ENCODE peak calls at places on chromosomes 4 and X, in eight cellular contexts. Y is A673; G is CD8-positive, alpha-beta T cell; I is tibial artery; E is mammary epithelial cell; M is dorsolateral prefrontal cortex; B is GM23338; A is stomach. S is an unnamed sample. For H3K27me3, the result is how much of the 10 kb centered on the place peaks cover.

GRCh38 chr4:105637409-105638258 is 70.9 kb downstream of the INTS12 start:
- DNase-seq in Y (peak), G (no peak), I (peak), E (no peak), M (peak), B (no peak), A (peak), S (peak)

GRCh38 chr4:72997409-72997808 is 72.1 kb downstream of the COX18 start:
- DNase-seq in Y (no peak), G (no peak), I (no peak), E (peak), M (no peak), B (no peak), A (no peak), S (no peak)

GRCh38 chr4:101597204-101597603 is 193.3 kb upstream of the BANK1 start:
- DNase-seq in Y (peak), G (peak), I (no peak), E (no peak), M (no peak), B (peak), A (no peak), S (no peak)

GRCh38 chr4:77956917-77957316 is 94.3 kb downstream of the MRPL1 start:
- DNase-seq in Y (no peak), G (no peak), I (no peak), E (no peak), M (no peak), B (no peak), A (no peak), S (no peak)

GRCh38 chr4:122329876-122330595 is 48.8 kb upstream of the ADAD1 start:
- DNase-seq in Y (no peak), G (no peak), I (no peak), E (peak), M (no peak), B (no peak), A (no peak), S (no peak)

GRCh38 chr4:47128991-47129390 is 97.6 kb downstream of the GABRB1 start:
- DNase-seq in Y (no peak), G (no peak), I (no peak), E (no peak), M (no peak), B (no peak), A (no peak), S (no peak)

GRCh38 chr4:181189751-181190150 is 1053.5 kb upstream of the TENM3 start:
- DNase-seq in Y (no peak), G (no peak), I (no peak), E (no peak), M (no peak), B (no peak), A (no peak), S (no peak)

GRCh38 chr4:39061450-39061849 is 582 bp upstream of the KLHL5 start:
- DNase-seq in Y (no peak), G (no peak), I (no peak), E (no peak), M (no peak), B (no peak), A (no peak), S (no peak)

GRCh38 chr4:55351824-55352223 is 5.8 kb downstream of the SRD5A3 start:
- DNase-seq in Y (no peak), G (no peak), I (no peak), E (no peak), M (no peak), B (no peak), A (no peak), S (no peak)

GRCh38 chrX:141960573-141960972 is 56.9 kb downstream of the MAGEC1 start:
- DNase-seq in Y (no peak), G (no peak), I (no peak), E (no peak), M (no peak), B (no peak), A (no peak), S (no peak)

GRCh38 chr4:15493411-15493810 is 23.7 kb downstream of the CC2D2A start:
- DNase-seq in Y (no peak), G (no peak), I (no peak), E (no peak), M (no peak), B (no peak), A (no peak), S (no peak)

GRCh38 chr4:108118505-108118904 is 50.2 kb downstream of the LEF1 start:
- DNase-seq in Y (no peak), G (no peak), I (no peak), E (peak), M (no peak), B (no peak), A (no peak), S (no peak)

GRCh38 chrX:148885203-148885602 is 384.8 kb downstream of the AFF2 start:
- DNase-seq in Y (no peak), G (no peak), I (no peak), E (no peak), M (no peak), B (peak), A (no peak), S (no peak)

GRCh38 chr4:103692615-103693014 is 27.2 kb downstream of the TACR3 start:
- DNase-seq in Y (no peak), G (no peak), I (no peak), E (peak), M (no peak), B (no peak), A (no peak), S (no peak)

GRCh38 chrX:78945186-78945912 is at the start of gene P2RY10:
- DNase-seq in Y (no peak), G (peak), I (no peak), E (no peak), M (no peak), B (no peak), A (no peak), S (no peak)

GRCh38 chr4:76951333-76952033 is 1.9 kb downstream of the SEPTIN11 start:
- DNase-seq in Y (no peak), G (no peak), I (no peak), E (no peak), M (no peak), B (no peak), A (no peak), S (no peak)

GRCh38 chr4:76952071-76952470 is 2.5 kb downstream of the SEPTIN11 start:
- DNase-seq in Y (no peak), G (no peak), I (no peak), E (no peak), M (no peak), B (no peak), A (no peak), S (no peak)

GRCh38 chr4:76953956-76954355 is 4.4 kb downstream of the SEPTIN11 start:
- DNase-seq in Y (no peak), G (no peak), I (no peak), E (no peak), M (no peak), B (no peak), A (no peak), S (no peak)

GRCh38 chr4:76954489-76954888 is 4.9 kb downstream of the SEPTIN11 start:
- DNase-seq in Y (no peak), G (no peak), I (no peak), E (no peak), M (no peak), B (no peak), A (no peak), S (no peak)

DNA sequence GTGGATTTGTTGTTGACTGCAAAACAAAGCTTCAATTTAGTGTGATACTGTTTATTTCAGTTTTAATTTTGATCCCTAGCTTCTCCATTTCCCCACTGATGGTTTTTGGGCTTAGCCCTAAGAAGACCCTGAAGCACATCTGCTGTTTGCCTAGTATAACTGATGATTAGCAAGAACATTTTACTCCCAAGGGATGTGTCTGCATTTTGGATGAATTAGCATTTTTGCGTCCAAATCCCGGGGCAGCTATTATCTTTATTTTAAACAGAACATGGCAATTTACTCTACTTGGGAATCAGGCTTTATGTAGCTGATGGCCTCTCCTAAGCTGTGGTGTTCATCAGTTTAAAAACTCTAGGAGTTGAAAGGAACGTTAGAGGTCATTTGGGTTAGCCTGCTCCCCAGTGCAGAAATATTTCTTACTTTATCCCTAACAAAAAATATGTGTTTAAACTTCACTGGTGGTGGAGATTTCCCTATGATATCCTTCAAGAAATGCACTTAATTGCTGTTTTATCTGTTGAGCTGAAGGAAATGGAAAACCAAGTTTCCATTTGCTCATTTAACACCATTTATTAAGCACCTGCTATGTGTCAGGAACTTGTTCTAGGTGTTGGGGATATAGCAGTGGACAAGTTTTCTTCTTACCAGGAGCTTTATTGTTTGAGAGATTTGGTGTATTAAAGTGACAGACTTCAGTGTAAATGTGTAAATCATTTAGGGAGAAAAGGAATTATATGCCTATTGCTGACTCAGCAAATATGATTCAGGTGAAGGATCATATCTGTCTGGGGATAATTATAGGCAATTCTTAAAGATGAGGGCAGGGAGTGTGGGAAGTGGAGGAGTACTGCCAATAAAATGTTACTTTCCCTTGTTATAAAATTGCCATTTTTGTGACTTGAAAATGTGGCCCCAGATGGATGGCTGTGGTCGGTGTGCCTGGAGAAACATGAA is 3.4 kb downstream of the SEPTIN11 start:
- DNase-seq in Y (peak), G (no peak), I (no peak), E (no peak), M (no peak), B (no peak), A (no peak), S (no peak)
- H3K4me3 ChIP-seq in Y (no peak), G (no peak), I (no peak), E (no peak), M (peak), B (no peak), A (no peak), S (no peak)

GRCh38 chrX:132956421-132957210 is 1.8 kb downstream of the HS6ST2 start:
- DNase-seq in Y (no peak), G (no peak), I (no peak), E (no peak), M (no peak), B (peak), A (no peak), S (no peak)

GRCh38 chrX:132955710-132956109 is 2.7 kb downstream of the HS6ST2 start:
- DNase-seq in Y (no peak), G (no peak), I (no peak), E (no peak), M (no peak), B (peak), A (no peak), S (no peak)

GRCh38 chrX:132957211-132958085 is 981 bp downstream of the HS6ST2 start:
- DNase-seq in Y (peak), G (no peak), I (no peak), E (no peak), M (no peak), B (peak), A (no peak), S (no peak)

GRCh38 chrX:132961511-132961910 is 3.1 kb upstream of the HS6ST2 start:
- DNase-seq in Y (no peak), G (no peak), I (no peak), E (no peak), M (no peak), B (no peak), A (no peak), S (no peak)

DNA sequence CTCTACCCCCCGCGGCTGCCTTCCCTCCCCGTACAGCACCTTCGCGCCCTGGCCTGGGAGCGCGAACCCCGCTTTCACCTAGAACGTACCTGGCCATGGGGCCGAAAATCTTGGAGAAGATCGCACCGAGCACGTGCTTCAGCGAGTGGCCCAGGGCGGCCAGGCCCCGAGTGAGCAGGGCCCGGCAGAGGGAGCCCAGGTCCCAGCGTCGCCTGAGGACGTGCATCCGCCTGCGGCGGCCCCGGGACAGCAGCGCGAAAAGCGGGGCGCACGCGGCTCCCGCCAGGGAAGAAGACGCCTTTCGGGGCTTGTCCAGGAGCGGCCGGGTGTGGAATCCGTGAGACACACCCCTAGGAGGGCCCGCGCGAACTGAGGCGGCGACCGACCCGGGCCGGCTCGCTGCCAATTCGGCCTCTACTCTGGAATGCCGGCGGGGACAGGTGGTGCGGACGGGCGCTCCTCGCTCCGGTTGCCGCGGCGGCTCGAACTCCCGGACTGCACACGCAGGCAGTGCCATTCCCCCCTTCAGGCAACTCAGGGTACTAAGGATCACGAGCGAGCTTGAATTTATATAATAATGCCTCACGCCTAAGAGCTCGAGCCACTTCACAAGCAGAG is at the start of gene HS6ST2:
- DNase-seq in Y (peak), G (no peak), I (no peak), E (no peak), M (no peak), B (peak), A (no peak), S (no peak)
- TF ChIP-seq CTCF in Y (peak), G (no peak), I (no peak), E (no peak), M (no peak), B (no peak), A (no peak), S (no peak)

GRCh38 chr4:7519638-7520373 is 85.1 kb upstream of the PSAPL1 start:
- DNase-seq in Y (no peak), G (no peak), I (no peak), E (no peak), M (no peak), B (no peak), A (no peak), S (no peak)
- H3K27me3 ChIP-seq in Y (half or more), G (under half), I (under half), E (under half), M (under half), B (under half), A (under half), S (under half)

GRCh38 chr4:74364649-74365491 is at the start of gene EREG:
- DNase-seq in Y (peak), G (no peak), I (no peak), E (peak), M (no peak), B (peak), A (no peak), S (no peak)

GRCh38 chr4:74366367-74366891 is 1.5 kb downstream of the EREG start:
- DNase-seq in Y (no peak), G (no peak), I (no peak), E (peak), M (no peak), B (no peak), A (no peak), S (no peak)

GRCh38 chr4:74365761-74366160 is 816 bp downstream of the EREG start:
- DNase-seq in Y (peak), G (no peak), I (no peak), E (no peak), M (no peak), B (peak), A (peak), S (no peak)

GRCh38 chr4:74369860-74370259 is 4.9 kb downstream of the EREG start:
- DNase-seq in Y (no peak), G (no peak), I (no peak), E (no peak), M (no peak), B (no peak), A (no peak), S (no peak)

GRCh38 chr4:74367656-74368055 is 2.7 kb downstream of the EREG start:
- DNase-seq in Y (no peak), G (no peak), I (no peak), E (no peak), M (no peak), B (no peak), A (no peak), S (no peak)
- H3K4me3 ChIP-seq in Y (no peak), G (no peak), I (no peak), E (no peak), M (no peak), B (no peak), A (no peak), S (no peak)

DNA sequence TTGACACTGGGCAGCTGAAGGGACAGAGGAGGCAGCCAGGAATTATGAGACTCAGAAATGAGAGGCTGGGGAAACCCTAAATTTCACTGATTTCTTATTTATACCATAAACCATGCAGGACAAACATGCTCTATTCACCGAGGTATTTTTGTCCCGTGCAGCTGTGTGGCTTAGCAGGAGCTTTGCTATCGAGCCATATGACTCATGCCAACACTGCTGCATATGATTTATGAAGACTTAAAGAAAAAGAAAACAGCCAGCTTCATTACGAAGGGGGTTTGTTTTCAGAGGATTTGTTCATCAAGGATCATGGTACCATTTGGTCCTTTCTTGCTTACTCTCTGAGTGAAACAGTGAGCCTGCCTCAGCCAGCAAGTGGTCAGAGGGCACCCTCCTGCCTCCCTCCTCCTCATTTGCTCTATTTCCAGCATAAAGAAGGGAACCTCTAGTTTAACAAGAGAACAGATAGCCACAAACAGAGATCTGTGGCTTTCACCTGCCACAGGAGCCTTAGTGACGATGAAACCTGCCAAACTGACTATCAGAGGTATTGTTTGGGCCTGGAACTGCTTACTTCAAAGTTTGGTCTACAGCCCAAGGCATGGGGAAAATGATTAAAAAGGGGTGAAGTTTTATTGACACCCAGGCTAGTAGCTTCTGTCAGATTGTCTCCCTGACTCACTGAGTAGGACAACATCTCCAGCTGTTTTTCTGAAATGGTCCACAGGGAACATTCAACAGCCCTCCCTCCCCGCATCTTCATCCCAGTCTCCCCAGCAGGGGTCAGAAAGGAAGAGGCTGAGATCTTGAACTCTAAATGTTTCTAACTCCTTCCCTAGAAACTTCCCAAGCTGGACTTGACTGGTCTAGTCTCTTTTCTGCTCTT is 80.1 kb upstream of the MAML3 start:
- DNase-seq in Y (peak), G (no peak), I (no peak), E (no peak), M (no peak), B (no peak), A (no peak), S (no peak)
- TF ChIP-seq CTCF in Y (no peak), G (no peak), I (no peak), E (no peak), M (no peak), B (no peak), A (no peak), S (no peak)

DNA sequence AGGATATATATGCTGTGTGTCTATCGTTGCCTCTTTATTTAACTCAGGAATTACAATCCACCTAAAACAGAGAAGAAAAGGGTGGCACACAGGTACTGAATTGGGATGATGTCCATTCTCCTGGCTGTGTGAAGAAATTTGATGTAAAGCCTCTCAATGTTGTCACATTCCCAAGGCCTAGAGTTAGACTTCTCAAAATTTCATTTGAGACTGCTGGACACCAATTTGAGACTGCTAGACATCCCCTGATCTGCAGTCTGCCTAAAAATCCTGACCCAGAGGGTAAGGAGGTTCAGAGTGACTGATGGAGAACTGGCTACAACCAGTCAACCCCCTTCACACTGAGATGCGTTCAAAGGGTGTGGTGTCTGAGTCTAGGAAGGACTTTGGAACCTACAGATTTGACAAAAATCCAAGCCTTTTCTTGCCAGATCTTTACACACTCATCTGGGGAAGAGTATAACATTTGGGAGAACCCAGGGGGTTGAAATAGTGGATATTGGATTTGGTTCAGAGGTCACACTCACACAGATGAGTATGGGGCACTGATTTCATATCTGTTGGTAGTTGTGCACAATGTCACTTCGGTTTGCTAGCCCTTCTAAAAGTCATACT is 4.9 kb upstream of the PRDM8 start:
- DNase-seq in Y (no peak), G (no peak), I (no peak), E (no peak), M (no peak), B (no peak), A (no peak), S (no peak)
- H3K27me3 ChIP-seq in Y (under half), G (under half), I (half or more), E (under half), M (under half), B (half or more), A (under half), S (under half)

GRCh38 chr4:94528792-94529451 is 77.2 kb downstream of the PDLIM5 start:
- DNase-seq in Y (no peak), G (no peak), I (no peak), E (no peak), M (no peak), B (no peak), A (no peak), S (no peak)
- H3K4me3 ChIP-seq in Y (no peak), G (no peak), I (no peak), E (no peak), M (no peak), B (no peak), A (no peak), S (no peak)